ENCODE peak calls at places on chromosomes 2 and 18, in four cellular contexts. O, A, F and T are unnamed samples.

GRCh38 chr18:27685071-27685470 is 491.9 kb downstream of the CDH2 start:
- DNase-seq in O (no peak), A (no peak), F (no peak), T (no peak)

GRCh38 chr2:1865716-1866234 is 121.5 kb upstream of the PXDN start:
- DNase-seq in O (peak; percentile 12), A (no peak), F (no peak), T (no peak)

GRCh38 chr2:213476641-213477040 is 192.4 kb downstream of the SPAG16 start:
- DNase-seq in O (no peak), A (no peak), F (no peak), T (no peak)

GRCh38 chr2:202780514-202781021 is 91.0 kb downstream of the ICA1L start:
- DNase-seq in O (no peak), A (peak; percentile 28), F (peak; percentile 25), T (no peak)

GRCh38 chr2:214837466-214837865 is 28.0 kb upstream of the BARD1 start:
- DNase-seq in O (no peak), A (no peak), F (no peak), T (no peak)

GRCh38 chr2:147844691-147845607 is at the start of gene ACVR2A:
- DNase-seq in O (peak; percentile 58), A (peak; percentile 63), F (no peak), T (peak; percentile 32)

GRCh38 chr2:201955702-201956141 is 77.9 kb upstream of the FZD7 start:
- DNase-seq in O (peak; percentile 79), A (no peak), F (peak; percentile 28), T (peak; percentile 66)

GRCh38 chr2:207515671-207516070 is 14.1 kb upstream of the CREB1 start:
- DNase-seq in O (no peak), A (no peak), F (no peak), T (no peak)

GRCh38 chr2:402206-402605 is 114.3 kb upstream of the ALKAL2 start:
- DNase-seq in O (no peak), A (no peak), F (no peak), T (no peak)

GRCh38 chr2:33620-34019 is 12.7 kb downstream of the FAM110C start:
- DNase-seq in O (no peak), A (peak; percentile 63), F (no peak), T (no peak)

GRCh38 chr2:241030883-241031282 is 32.5 kb downstream of the SNED1 start:
- DNase-seq in O (no peak), A (no peak), F (no peak), T (no peak)

GRCh38 chr2:9639000-9639602 is 8.3 kb upstream of the YWHAQ start:
- DNase-seq in O (no peak), A (no peak), F (no peak), T (no peak)

GRCh38 chr2:42918671-42919335 is 126.4 kb upstream of the HAAO start:
- DNase-seq in O (no peak), A (no peak), F (no peak), T (no peak)